ENCODE peak calls at places on chromosome 3, in six cellular contexts. Z is fibroblast of lung, W is tibial nerve, H is pancreas, E is AG04450, Y is AG09309. G is an unnamed sample.
A peak's percentile ranks its signal among the peaks of the same experiment; 100 is the strongest.

GRCh38 chr3:35486295-35486694 is 153.0 kb upstream of the ARPP21 start:
- DNase-seq in Z (no peak), W (no peak), H (no peak), E (no peak), Y (no peak), G (no peak)

GRCh38 chr3:18862077-18862476 is 286.2 kb upstream of the KCNH8 start:
- DNase-seq in Z (no peak), W (no peak), H (no peak), E (no peak), Y (no peak), G (no peak)

GRCh38 chr3:151439652-151440125 is 21.2 kb downstream of the IGSF10 start:
- DNase-seq in Z (peak; percentile 86), W (no peak), H (no peak), E (peak; percentile 48), Y (peak; percentile 61), G (no peak)

GRCh38 chr3:124347418-124347817 is 355.5 kb upstream of the ROPN1 start:
- DNase-seq in Z (no peak), W (no peak), H (no peak), E (no peak), Y (no peak), G (no peak)

GRCh38 chr3:177352424-177352823 is 155.1 kb upstream of the TBL1XR1 start:
- DNase-seq in Z (no peak), W (no peak), H (no peak), E (no peak), Y (no peak), G (no peak)

GRCh38 chr3:140166908-140167599 is 232.1 kb downstream of the CLSTN2 start:
- DNase-seq in Z (no peak), W (no peak), H (no peak), E (no peak), Y (no peak), G (no peak)

GRCh38 chr3:139517321-139517720 is 22.2 kb downstream of the RBP1 start:
- DNase-seq in Z (no peak), W (no peak), H (no peak), E (no peak), Y (no peak), G (no peak)

GRCh38 chr3:126018995-126019394 is 50.0 kb downstream of the ROPN1B start:
- DNase-seq in Z (no peak), W (no peak), H (no peak), E (no peak), Y (no peak), G (no peak)

GRCh38 chr3:63232764-63233396 is 45.2 kb upstream of the SYNPR start:
- DNase-seq in Z (peak; percentile 33), W (no peak), H (no peak), E (no peak), Y (no peak), G (no peak)

GRCh38 chr3:196193738-196194541 is 17.3 kb downstream of the ZDHHC19 start:
- DNase-seq in Z (no peak), W (no peak), H (peak; percentile 86), E (no peak), Y (no peak), G (no peak)

GRCh38 chr3:165753560-165753959 is 83.7 kb downstream of the BCHE start:
- DNase-seq in Z (peak; percentile 13), W (no peak), H (no peak), E (no peak), Y (no peak), G (peak; percentile 71)

GRCh38 chr3:119492128-119492527 is 6.2 kb upstream of the TIMMDC1 start:
- DNase-seq in Z (no peak), W (no peak), H (no peak), E (no peak), Y (no peak), G (no peak)

GRCh38 chr3:134667461-134667860 is 16.6 kb upstream of the KY start:
- DNase-seq in Z (no peak), W (no peak), H (no peak), E (no peak), Y (no peak), G (no peak)

GRCh38 chr3:195522254-195523023 is 20.7 kb downstream of the PPP1R2 start:
- DNase-seq in Z (peak; percentile 58), W (no peak), H (no peak), E (no peak), Y (no peak), G (no peak)

GRCh38 chr3:68467465-68467864 is 464.9 kb downstream of the TAFA4 start:
- DNase-seq in Z (no peak), W (no peak), H (no peak), E (no peak), Y (no peak), G (no peak)

GRCh38 chr3:187871204-187871591 is 125.9 kb upstream of the BCL6 start:
- DNase-seq in Z (no peak), W (no peak), H (no peak), E (no peak), Y (no peak), G (no peak)

GRCh38 chr3:179324270-179324754 is 1.5 kb downstream of the ZNF639 start:
- DNase-seq in Z (peak; percentile 50), W (no peak), H (no peak), E (no peak), Y (no peak), G (no peak)

GRCh38 chr3:114178770-114179368 is at the start of gene DRD3:
- DNase-seq in Z (peak; percentile 56), W (no peak), H (no peak), E (peak; percentile 7), Y (no peak), G (no peak)

GRCh38 chr3:99817047-99817436 is 620 bp upstream of the CMSS1 start:
- DNase-seq in Z (no peak), W (no peak), H (no peak), E (no peak), Y (no peak), G (no peak)

GRCh38 chr3:71130516-71131384 is 452.8 kb downstream of the FOXP1 start:
- DNase-seq in Z (peak; percentile 90), W (peak; percentile 45), H (no peak), E (peak; percentile 59), Y (peak; percentile 29), G (no peak)

GRCh38 chr3:43581343-43581742 is 40.5 kb downstream of the ANO10 start:
- DNase-seq in Z (peak; percentile 19), W (no peak), H (no peak), E (no peak), Y (peak; percentile 33), G (no peak)

GRCh38 chr3:106281231-106281630 is 412.4 kb upstream of the CBLB start:
- DNase-seq in Z (peak; percentile 42), W (no peak), H (no peak), E (peak; percentile 47), Y (no peak), G (peak; percentile 61)

GRCh38 chr3:38627956-38628355 is 21.5 kb downstream of the SCN5A start:
- DNase-seq in Z (no peak), W (no peak), H (no peak), E (no peak), Y (no peak), G (no peak)

GRCh38 chr3:99834584-99834957 is 16.9 kb downstream of the CMSS1 start:
- DNase-seq in Z (no peak), W (no peak), H (no peak), E (no peak), Y (no peak), G (no peak)

GRCh38 chr3:3281024-3281423 is 101.5 kb upstream of the CRBN start:
- DNase-seq in Z (no peak), W (no peak), H (no peak), E (no peak), Y (no peak), G (no peak)

GRCh38 chr3:126212629-126213375 is 32.4 kb upstream of the ALDH1L1 start:
- DNase-seq in Z (peak; percentile 49), W (no peak), H (peak; percentile 81), E (no peak), Y (no peak), G (no peak)

GRCh38 chr3:31804251-31805051 is 176.6 kb downstream of the OSBPL10 start:
- DNase-seq in Z (peak; percentile 41), W (peak; percentile 17), H (no peak), E (no peak), Y (no peak), G (no peak)

GRCh38 chr3:194715022-194715800 is 29.5 kb downstream of the FAM43A start:
- DNase-seq in Z (no peak), W (no peak), H (no peak), E (no peak), Y (no peak), G (no peak)

GRCh38 chr3:164080208-164080607 is 998.1 kb downstream of the SI start:
- DNase-seq in Z (no peak), W (no peak), H (no peak), E (no peak), Y (no peak), G (no peak)

DNA sequence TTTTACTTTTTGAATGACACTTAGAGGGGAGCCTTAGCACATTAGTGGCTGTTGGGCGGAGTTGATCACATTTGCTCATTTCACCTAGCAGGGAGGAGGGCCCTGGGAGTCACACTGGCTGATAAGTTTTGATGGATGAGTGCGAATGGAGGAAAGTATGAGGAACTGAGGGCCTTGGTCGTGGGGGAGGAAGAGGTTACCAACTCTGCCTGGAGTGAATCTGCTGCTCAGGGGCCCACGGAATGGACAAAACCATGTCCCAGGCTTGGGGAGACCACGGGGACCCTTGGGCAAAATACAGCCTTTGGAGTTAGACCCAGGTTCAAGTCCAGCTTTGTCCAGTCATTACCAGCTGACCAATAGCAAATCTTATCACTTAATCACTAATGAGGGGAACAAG is 5.1 kb upstream of the FLNB start:
- DNase-seq in Z (no peak), W (no peak), H (no peak), E (no peak), Y (no peak), G (no peak)
- H3K4me3 ChIP-seq in Z (no peak overlapping the region), W (no peak overlapping the region), H (no peak overlapping the region), E (no peak overlapping the region), Y (no peak overlapping the region), G (no peak overlapping the region)

GRCh38 chr3:57019057-57019456 is 41.4 kb upstream of the SPATA12 start:
- DNase-seq in Z (no peak), W (no peak), H (no peak), E (no peak), Y (no peak), G (no peak)
- TF ChIP-seq CTCF in Z (no peak), W (no peak), H (no peak), E (no peak), Y (no peak), G (no peak)

GRCh38 chr3:47018269-47018611 is 38.8 kb downstream of the NBEAL2 start:
- DNase-seq in Z (no peak), W (no peak), H (no peak), E (no peak), Y (no peak), G (no peak)
- H3K4me3 ChIP-seq in Z (no peak overlapping the region), W (no peak overlapping the region), H (no peak overlapping the region), E (no peak overlapping the region), Y (no peak overlapping the region), G (no peak overlapping the region)

GRCh38 chr3:171600030-171600429 is 139.8 kb upstream of the TNIK start:
- DNase-seq in Z (no peak), W (no peak), H (no peak), E (no peak), Y (no peak), G (no peak)

GRCh38 chr3:171607452-171607851 is 147.2 kb upstream of the TNIK start:
- DNase-seq in Z (no peak), W (no peak), H (no peak), E (no peak), Y (no peak), G (no peak)

GRCh38 chr3:171606151-171606751 is 146.0 kb upstream of the TNIK start:
- DNase-seq in Z (peak; percentile 8), W (no peak), H (no peak), E (no peak), Y (peak; percentile 25), G (no peak)

GRCh38 chr3:171602072-171602471 is 141.9 kb upstream of the TNIK start:
- DNase-seq in Z (no peak), W (no peak), H (no peak), E (no peak), Y (no peak), G (no peak)

GRCh38 chr3:171604370-171604769 is 144.2 kb upstream of the TNIK start:
- DNase-seq in Z (no peak), W (no peak), H (no peak), E (no peak), Y (no peak), G (no peak)
- TF ChIP-seq CTCF in Z (no peak), W (no peak), H (no peak), E (no peak), Y (no peak), G (no peak)

G was measured in retinal pigment epithelial cell.